ENCODE peak calls at places on chromosomes 12 and 14, in seven cellular contexts. H is adrenal gland, W is stomach, Y is mesendoderm, I is HepG2, L is tibial nerve, G is fibroblast of lung. O is an unnamed sample. For H3K4me1, the result is how much of the 10 kb centered on the place peaks cover.

GRCh38 chr14:36683083-36683724 is 21.5 kb downstream of the PAX9 start:
- DNase-seq in H (no peak), W (no peak), Y (peak), I (no peak), L (no peak), G (no peak), O (no peak)

GRCh38 chr12:121980211-121980891 is 41.3 kb upstream of the BCL7A start:
- DNase-seq in H (no peak), W (no peak), Y (no peak), I (no peak), L (no peak), G (no peak), O (no peak)

GRCh38 chr12:122999986-123000420 is 19.5 kb downstream of the ARL6IP4 start:
- DNase-seq in H (no peak), W (no peak), Y (no peak), I (no peak), L (no peak), G (no peak), O (no peak)

GRCh38 chr14:23306412-23307145 is at the start of gene BCL2L2:
- DNase-seq in H (peak), W (peak), Y (peak), I (peak), L (peak), G (peak), O (no peak)

GRCh38 chr12:22276313-22276712 is 58.2 kb downstream of the ST8SIA1 start:
- DNase-seq in H (no peak), W (no peak), Y (no peak), I (no peak), L (no peak), G (no peak), O (no peak)

GRCh38 chr12:70418101-70418500 is 52.0 kb downstream of the KCNMB4 start:
- DNase-seq in H (no peak), W (no peak), Y (peak), I (no peak), L (no peak), G (no peak), O (no peak)

GRCh38 chr14:97185186-97185585 is 388.0 kb downstream of the VRK1 start:
- DNase-seq in H (no peak), W (no peak), Y (peak), I (no peak), L (no peak), G (no peak), O (no peak)

GRCh38 chr12:130104114-130104513 is 58.1 kb upstream of the FZD10 start:
- DNase-seq in H (no peak), W (no peak), Y (no peak), I (no peak), L (no peak), G (no peak), O (no peak)

GRCh38 chr14:53924754-53925153 is 31.9 kb downstream of the BMP4 start:
- DNase-seq in H (no peak), W (no peak), Y (no peak), I (peak), L (no peak), G (peak), O (no peak)

GRCh38 chr14:101174980-101175606 is 271.6 kb upstream of the RTL1 start:
- DNase-seq in H (no peak), W (no peak), Y (no peak), I (no peak), L (no peak), G (no peak), O (no peak)

GRCh38 chr14:32977913-32978312 is 39.2 kb downstream of the NPAS3 start:
- DNase-seq in H (no peak), W (no peak), Y (no peak), I (no peak), L (no peak), G (no peak), O (no peak)

GRCh38 chr12:51377099-51377984 is 13.9 kb downstream of the GALNT6 start:
- DNase-seq in H (no peak), W (no peak), Y (no peak), I (no peak), L (no peak), G (peak), O (no peak)

GRCh38 chr12:131555197-131555820 is 155.6 kb upstream of the SFSWAP start:
- DNase-seq in H (no peak), W (no peak), Y (no peak), I (no peak), L (no peak), G (no peak), O (no peak)

GRCh38 chr12:109053382-109054123 is 1.2 kb downstream of the USP30 start:
- DNase-seq in H (no peak), W (no peak), Y (no peak), I (peak), L (no peak), G (peak), O (no peak)

GRCh38 chr12:84637926-84638325 is 274.7 kb downstream of the SLC6A15 start:
- DNase-seq in H (no peak), W (no peak), Y (peak), I (no peak), L (no peak), G (peak), O (no peak)

GRCh38 chr12:47586952-47587669 is 118.7 kb downstream of the RPAP3 start:
- DNase-seq in H (no peak), W (no peak), Y (no peak), I (no peak), L (no peak), G (no peak), O (no peak)

GRCh38 chr12:3281588-3282150 is 204.5 kb downstream of the TSPAN9 start:
- DNase-seq in H (no peak), W (no peak), Y (no peak), I (no peak), L (no peak), G (no peak), O (no peak)

GRCh38 chr12:17810399-17810798 is 279.6 kb downstream of the RERGL start:
- DNase-seq in H (no peak), W (no peak), Y (no peak), I (no peak), L (no peak), G (no peak), O (no peak)

GRCh38 chr12:65885312-65885711 is 61.0 kb downstream of the HMGA2 start:
- DNase-seq in H (no peak), W (no peak), Y (no peak), I (no peak), L (no peak), G (peak), O (no peak)

GRCh38 chr12:65524666-65525065 is 246.2 kb downstream of the MSRB3 start:
- DNase-seq in H (no peak), W (no peak), Y (no peak), I (no peak), L (no peak), G (peak), O (no peak)

GRCh38 chr14:99750746-99751450 is 42.3 kb upstream of the EML1 start:
- DNase-seq in H (no peak), W (no peak), Y (no peak), I (no peak), L (no peak), G (no peak), O (no peak)

GRCh38 chr14:99754141-99755067 is 38.8 kb upstream of the EML1 start:
- DNase-seq in H (peak), W (no peak), Y (no peak), I (no peak), L (no peak), G (no peak), O (no peak)

GRCh38 chr14:99751539-99752485 is 41.4 kb upstream of the EML1 start:
- DNase-seq in H (peak), W (no peak), Y (no peak), I (no peak), L (no peak), G (no peak), O (no peak)

GRCh38 chr14:99753225-99754140 is 39.7 kb upstream of the EML1 start:
- DNase-seq in H (peak), W (no peak), Y (peak), I (no peak), L (no peak), G (no peak), O (no peak)

GRCh38 chr14:99752486-99753121 is 40.6 kb upstream of the EML1 start:
- DNase-seq in H (peak), W (no peak), Y (no peak), I (no peak), L (no peak), G (peak), O (no peak)
- H3K4me1 ChIP-seq in H (under half), W (half or more), Y (under half), I (under half), L (under half), G (under half), O (under half)

DNA sequence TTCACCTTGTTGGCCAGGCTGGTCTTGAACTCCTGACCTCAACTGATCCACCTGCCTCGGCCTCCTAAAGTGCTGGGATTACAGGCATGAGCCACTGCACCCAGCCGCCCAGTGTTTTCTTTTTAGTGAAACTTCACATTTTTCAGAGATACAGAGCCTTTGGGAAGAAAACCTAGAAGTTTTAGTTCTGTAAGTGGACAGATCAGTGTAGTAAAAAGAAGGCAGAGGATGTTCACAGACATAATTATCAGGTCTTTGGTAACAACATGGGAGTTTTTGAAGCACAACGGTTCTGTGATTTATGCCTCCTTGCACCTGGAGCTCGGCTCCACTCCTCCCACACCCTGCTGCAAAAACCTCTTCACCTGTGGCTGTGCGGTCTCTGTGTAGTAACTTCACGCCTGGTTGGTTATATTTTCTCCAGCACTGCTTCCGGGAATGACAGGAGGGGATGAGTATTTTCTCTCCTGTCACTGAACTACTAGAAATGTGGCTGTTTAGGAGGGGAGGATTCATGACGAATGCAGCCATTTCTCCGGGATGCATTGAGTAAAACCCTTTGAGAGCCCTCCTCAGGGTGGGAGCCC is 67.0 kb downstream of the ARF6 start:
- DNase-seq in H (no peak), W (no peak), Y (no peak), I (no peak), L (no peak), G (no peak), O (no peak)
- H3K27ac ChIP-seq in H (no peak), W (no peak), Y (no peak), I (no peak), L (no peak), G (no peak), O (no peak)

GRCh38 chr12:119006749-119007148 is 25.4 kb downstream of the SRRM4 start:
- DNase-seq in H (no peak), W (no peak), Y (peak), I (no peak), L (no peak), G (no peak), O (no peak)
- H3K4me1 ChIP-seq in H (under half), W (under half), Y (under half), I (under half), L (under half), G (under half), O (under half)

DNA sequence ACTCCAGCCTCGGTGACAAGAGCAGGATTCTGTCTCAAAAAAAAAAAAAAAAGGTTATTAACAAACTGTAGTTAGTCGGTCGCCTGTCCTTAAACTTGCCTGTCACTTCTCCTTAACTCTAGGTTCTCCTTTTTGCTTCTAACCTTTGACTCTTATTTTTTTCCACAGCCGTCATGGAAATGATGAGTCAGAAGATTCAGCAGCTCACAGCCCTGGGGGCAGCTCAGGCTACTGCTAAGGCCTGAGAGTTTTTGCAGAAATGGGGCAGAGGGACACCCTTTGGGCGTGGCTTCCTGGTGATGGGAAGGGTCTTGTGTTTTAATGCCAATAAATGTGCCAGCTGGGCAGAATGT is 418 bp upstream of the MYG1 start:
- DNase-seq in H (peak), W (no peak), Y (peak), I (peak), L (peak), G (peak), O (no peak)
- H3K27ac ChIP-seq in H (peak), W (peak), Y (no peak), I (peak), L (peak), G (peak), O (peak)

GRCh38 chr12:76256904-76257303 is 91.3 kb downstream of the BBS10 start:
- DNase-seq in H (no peak), W (no peak), Y (no peak), I (no peak), L (no peak), G (no peak), O (no peak)

GRCh38 chr12:76256341-76256740 is 91.9 kb downstream of the BBS10 start:
- DNase-seq in H (no peak), W (no peak), Y (no peak), I (no peak), L (no peak), G (no peak), O (no peak)

GRCh38 chr12:76259071-76259470 is 89.1 kb downstream of the BBS10 start:
- DNase-seq in H (no peak), W (no peak), Y (peak), I (no peak), L (no peak), G (peak), O (no peak)

GRCh38 chr12:76260390-76260748 is 87.8 kb downstream of the BBS10 start:
- DNase-seq in H (no peak), W (no peak), Y (no peak), I (no peak), L (no peak), G (peak), O (no peak)

GRCh38 chr12:76259660-76260389 is 88.4 kb downstream of the BBS10 start:
- DNase-seq in H (no peak), W (no peak), Y (peak), I (no peak), L (no peak), G (peak), O (no peak)
- H3K4me1 ChIP-seq in H (under half), W (under half), Y (under half), I (under half), L (under half), G (under half), O (under half)

GRCh38 chr12:99119449-99119848 is 474.4 kb downstream of the APAF1 start:
- DNase-seq in H (no peak), W (no peak), Y (no peak), I (no peak), L (no peak), G (no peak), O (no peak)
- H3K27ac ChIP-seq in H (no peak), W (no peak), Y (no peak), I (no peak), L (no peak), G (no peak), O (no peak)

GRCh38 chr14:105013150-105013787 is 7.6 kb downstream of the CDCA4 start:
- DNase-seq in H (no peak), W (no peak), Y (no peak), I (no peak), L (no peak), G (no peak), O (no peak)

GRCh38 chr14:105015242-105015641 is 5.6 kb downstream of the CDCA4 start:
- DNase-seq in H (no peak), W (no peak), Y (peak), I (no peak), L (no peak), G (no peak), O (peak)

GRCh38 chr14:105014032-105014431 is 6.9 kb downstream of the CDCA4 start:
- DNase-seq in H (no peak), W (no peak), Y (no peak), I (no peak), L (no peak), G (no peak), O (no peak)

GRCh38 chr14:105015905-105016304 is 5.0 kb downstream of the CDCA4 start:
- DNase-seq in H (no peak), W (no peak), Y (no peak), I (no peak), L (no peak), G (no peak), O (no peak)

DNA sequence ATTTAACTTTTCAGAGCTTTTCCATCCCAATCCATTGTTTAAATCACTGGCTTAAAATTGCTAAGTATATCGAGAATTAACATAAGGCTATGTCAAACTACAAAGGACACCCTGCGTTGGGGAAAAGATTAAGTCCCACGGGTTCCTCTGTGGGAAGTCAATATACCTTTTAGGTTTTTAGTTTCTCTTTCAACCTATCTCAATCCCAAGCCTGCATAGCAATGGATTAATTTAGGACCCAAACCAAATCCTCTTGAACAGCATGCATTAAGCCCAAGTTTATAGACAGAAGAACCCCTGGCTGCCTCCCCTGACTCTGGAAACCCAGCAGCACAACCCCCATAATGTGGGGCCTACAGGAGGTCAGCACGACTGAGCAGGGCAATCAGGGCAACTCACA is 6.3 kb downstream of the CDCA4 start:
- DNase-seq in H (no peak), W (no peak), Y (no peak), I (no peak), L (no peak), G (no peak), O (no peak)
- H3K4me1 ChIP-seq in H (under half), W (under half), Y (under half), I (half or more), L (under half), G (under half), O (under half)

GRCh38 chr14:69190191-69190590 is 1.1 kb upstream of the EXD2 start:
- DNase-seq in H (no peak), W (no peak), Y (peak), I (no peak), L (no peak), G (no peak), O (no peak)

DNA sequence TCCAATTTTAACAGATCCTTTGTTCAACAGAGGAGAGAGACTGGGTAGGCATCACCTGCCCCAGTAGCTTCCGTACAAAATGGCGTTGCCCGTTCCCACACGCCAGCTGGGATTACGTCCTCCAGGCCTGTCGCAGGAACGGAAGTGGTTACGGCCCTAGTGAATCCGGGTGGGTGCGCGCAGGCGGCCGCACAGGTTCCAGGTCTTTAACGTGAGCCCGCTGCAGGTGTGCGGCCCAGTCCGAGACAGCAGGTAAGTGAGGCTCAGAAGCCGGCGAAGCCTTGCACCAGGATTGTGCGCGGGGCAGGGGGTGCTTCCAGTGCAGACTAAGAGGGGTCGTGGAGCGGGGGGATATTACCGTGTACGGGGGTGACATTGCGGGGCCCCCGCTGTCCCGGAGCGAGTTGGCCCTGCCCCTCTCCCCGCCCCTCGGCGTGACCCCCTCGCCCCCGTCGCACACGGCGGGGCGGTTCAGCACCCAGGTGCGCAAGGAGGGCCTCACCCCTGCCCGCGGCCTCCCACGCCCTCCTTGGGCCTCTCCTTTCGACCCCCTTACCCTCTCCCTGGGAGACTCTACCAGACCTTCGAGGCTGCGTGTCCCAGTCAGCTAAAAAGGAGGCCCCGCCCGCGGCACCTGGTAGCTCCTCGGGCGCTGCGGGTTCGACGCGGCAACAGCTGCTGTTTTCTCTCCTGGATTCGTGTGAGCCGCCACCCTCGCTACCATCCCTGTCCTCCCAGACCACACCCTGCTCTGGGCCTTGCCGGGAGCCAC is at the start of gene EXD2:
- DNase-seq in H (peak), W (peak), Y (peak), I (peak), L (peak), G (peak), O (peak)
- H3K27ac ChIP-seq in H (peak), W (peak), Y (peak), I (peak), L (peak), G (peak), O (peak)

DNA sequence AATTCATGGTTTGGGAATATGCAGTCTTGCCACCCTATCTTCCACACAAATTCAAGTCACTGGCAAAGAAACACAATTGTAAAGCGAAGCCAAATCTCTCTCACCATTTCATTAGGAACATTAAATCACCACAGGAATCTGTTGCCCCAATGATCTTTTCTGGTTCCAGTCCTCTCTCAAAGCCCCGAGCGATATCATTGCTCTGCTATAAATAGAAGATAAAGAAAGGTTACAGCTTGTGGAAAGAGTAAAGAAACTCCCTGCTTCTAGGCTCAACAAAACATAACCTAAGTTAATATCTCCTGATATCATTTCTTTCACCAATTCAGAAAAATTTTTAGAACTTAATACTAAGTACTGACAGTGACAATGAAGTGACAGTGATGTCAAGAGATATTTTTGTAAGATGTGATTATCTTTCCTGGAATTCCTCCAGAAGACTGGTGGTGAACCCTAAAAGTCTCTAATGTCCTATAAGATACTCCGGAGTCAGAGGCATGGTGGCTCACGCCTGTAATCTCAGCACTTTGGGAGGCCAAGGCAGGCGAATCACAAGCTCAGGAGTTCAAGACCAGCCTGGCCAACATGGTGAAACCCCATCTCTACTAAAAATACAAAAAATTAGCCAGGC is 33.8 kb downstream of the CBX5 start:
- DNase-seq in H (no peak), W (no peak), Y (no peak), I (no peak), L (no peak), G (no peak), O (no peak)
- H3K4me1 ChIP-seq in H (under half), W (under half), Y (under half), I (under half), L (under half), G (under half), O (under half)

O was measured in effector memory CD4-positive, alpha-beta T cell.